ENCODE peak calls at places on chromosomes 12 and 14, in four cellular contexts. R is A549, T is HCT116, V is gastrocnemius medialis. I is an unnamed sample.

GRCh38 chr14:88669346-88669745 is 106.5 kb downstream of the ZC3H14 start:
- DNase-seq in R (no peak), T (no peak), V (no peak), I (no peak)

GRCh38 chr12:132597333-132598283 is 12.8 kb downstream of the LRCOL1 start:
- DNase-seq in T (peak; percentile 13), R (peak; percentile 74), V (no peak), I (no peak)

GRCh38 chr12:18677189-18677588 is 60.6 kb downstream of the PLCZ1 start:
- DNase-seq in T (no peak), R (no peak), V (no peak), I (no peak)

GRCh38 chr14:70721542-70721941 is 79.8 kb downstream of the TTC9 start:
- DNase-seq in T (no peak), V (no peak), R (no peak), I (no peak)

GRCh38 chr14:69034612-69035262 is 55.6 kb upstream of the ACTN1 start:
- DNase-seq in T (no peak), R (no peak), V (no peak), I (no peak)

GRCh38 chr12:57118711-57119271 is 7.6 kb upstream of the STAT6 start:
- DNase-seq in T (no peak), R (no peak), V (no peak), I (no peak)

GRCh38 chr14:93114068-93114710 is 1.5 kb downstream of the ITPK1 start:
- DNase-seq in R (no peak), T (no peak), V (no peak), I (no peak)

GRCh38 chr14:61461808-61462275 is 140.5 kb downstream of the PRKCH start:
- DNase-seq in T (peak; percentile 34), V (no peak), R (peak; percentile 72), I (no peak)

GRCh38 chr12:108151505-108152178 is 22.6 kb downstream of the WSCD2 start:
- DNase-seq in R (no peak), T (no peak), V (no peak), I (no peak)

GRCh38 chr14:33280646-33281045 is 342.0 kb downstream of the NPAS3 start:
- DNase-seq in R (no peak), V (no peak), T (no peak), I (no peak)

GRCh38 chr14:95265106-95266094 is 54.3 kb downstream of the CLMN start:
- DNase-seq in V (peak; percentile 12), R (peak; percentile 97), T (peak; percentile 98), I (peak; percentile 87)

GRCh38 chr12:3527181-3527580 is 36.2 kb downstream of the PRMT8 start:
- DNase-seq in R (peak; percentile 20), V (no peak), T (peak; percentile 47), I (no peak)

GRCh38 chr12:49644620-49644994 is 21.2 kb downstream of the PRPF40B start:
- DNase-seq in T (peak; percentile 21), R (peak; percentile 68), V (peak; percentile 52), I (peak; percentile 78)

GRCh38 chr12:111692575-111693210 is 6.8 kb downstream of the ACAD10 start:
- DNase-seq in V (no peak), T (no peak), R (peak; percentile 42), I (no peak)

GRCh38 chr14:55277972-55278740 is 6.9 kb downstream of the FBXO34 start:
- DNase-seq in R (no peak), T (no peak), V (no peak), I (no peak)

GRCh38 chr14:62002636-62003035 is 240.4 kb downstream of the SNAPC1 start:
- DNase-seq in T (no peak), R (no peak), V (no peak), I (no peak)

GRCh38 chr12:127629066-127629820 is 637.7 kb upstream of the TMEM132C start:
- DNase-seq in V (no peak), R (no peak), T (no peak), I (no peak)

GRCh38 chr14:79093542-79093941 is 923.4 kb downstream of the NRXN3 start:
- DNase-seq in V (no peak), R (no peak), T (no peak), I (no peak)

GRCh38 chr14:79090781-79091180 is 920.6 kb downstream of the NRXN3 start:
- DNase-seq in T (no peak), V (no peak), R (no peak), I (no peak)

GRCh38 chr14:79091381-79091963 is 921.3 kb downstream of the NRXN3 start:
- DNase-seq in V (no peak), R (no peak), T (no peak), I (no peak)
- TF ChIP-seq CTCF in V (no peak), R (no peak), T (no peak), I (no peak)

DNA sequence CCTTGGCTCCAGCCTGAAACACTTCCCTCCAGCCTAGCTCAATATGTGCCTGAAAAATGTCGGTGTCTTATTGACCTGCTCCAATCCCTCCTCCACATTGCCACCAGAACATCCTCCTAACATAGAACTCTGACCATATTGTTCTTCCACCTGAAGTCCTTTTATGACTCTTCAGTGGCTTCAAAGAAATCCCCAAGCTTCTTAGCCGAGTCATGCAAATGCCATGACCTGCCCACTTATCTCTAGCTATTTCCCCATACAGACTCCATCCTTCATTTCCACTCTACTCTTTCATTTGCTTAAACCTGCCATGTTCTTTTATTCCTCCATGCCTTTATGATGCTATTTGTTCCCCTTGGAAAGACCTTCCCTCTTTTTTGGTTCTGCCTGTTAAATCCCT is 568.6 kb downstream of the ETNK1 start:
- DNase-seq in V (no peak), R (no peak), T (no peak), I (no peak)
- H3K4me1 ChIP-seq in V (no peaks in the 10 kb centered on the region), R (no peaks in the 10 kb centered on the region), T (no peaks in the 10 kb centered on the region), I (no peaks in the 10 kb centered on the region)

DNA sequence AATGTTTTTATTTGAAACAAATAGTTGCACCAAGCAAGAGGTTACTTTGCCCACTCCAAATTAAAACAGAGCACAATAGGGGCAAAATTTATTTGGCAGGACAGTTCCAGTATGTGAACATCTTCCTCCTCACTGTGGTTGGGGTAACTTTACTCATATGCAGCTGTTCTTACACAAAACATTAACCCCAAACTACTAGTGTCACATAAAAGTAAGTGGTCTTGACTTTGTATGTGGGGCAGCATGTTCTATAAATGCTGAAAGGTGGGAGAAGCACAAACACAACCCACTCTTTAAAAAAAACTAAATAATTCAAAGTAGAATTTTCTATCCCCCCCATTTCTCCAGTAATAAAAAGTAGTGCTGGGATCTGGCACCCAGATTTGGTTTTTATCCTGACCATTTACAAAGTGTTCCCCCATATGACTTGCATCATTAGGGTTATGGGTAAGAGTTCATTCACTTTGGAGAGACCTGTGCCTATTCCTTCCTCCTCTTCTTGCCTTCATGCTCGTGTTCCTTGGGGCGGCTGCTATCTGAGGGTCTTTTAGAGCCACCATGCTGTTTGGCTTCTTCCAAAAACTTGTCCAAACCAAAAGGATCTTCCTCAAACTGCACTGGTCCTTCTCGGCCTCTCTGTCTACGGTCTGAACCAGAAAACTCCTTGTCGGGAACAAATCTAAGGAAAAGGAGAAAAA is 9.9 kb downstream of the SLIRP start:
- DNase-seq in R (no peak), T (no peak), V (no peak), I (no peak)
- TF ChIP-seq POLR2A in R (no peak), T (no peak), V (no peak), I (no peak)

GRCh38 chr14:96754845-96755184 is 42.4 kb upstream of the VRK1 start:
- DNase-seq in T (no peak), R (no peak), V (no peak), I (peak; percentile 45)
- TF ChIP-seq CTCF in T (no peak), R (no peak), V (no peak), I (no peak)

DNA sequence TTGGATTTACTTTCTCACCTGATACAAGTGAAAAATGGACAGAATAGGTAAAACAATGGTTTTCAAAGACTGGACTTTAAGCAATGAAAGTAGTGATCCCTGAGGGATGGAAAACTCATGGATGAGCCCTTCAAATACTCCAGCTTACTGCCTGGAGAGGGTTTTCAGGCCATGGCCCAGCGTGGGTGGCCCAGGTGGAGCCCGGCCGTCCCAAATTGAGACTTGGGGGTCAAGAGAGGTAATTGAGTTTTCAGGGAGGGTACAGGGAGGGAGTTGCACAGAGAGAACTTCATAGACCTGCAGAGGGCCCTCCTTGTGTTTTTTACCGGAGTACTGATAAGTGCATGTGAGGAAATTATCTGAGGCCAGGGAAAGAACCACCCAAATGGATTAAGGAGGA is 37.2 kb downstream of the RAN start:
- DNase-seq in T (no peak), R (no peak), V (no peak), I (no peak)
- H3K4me1 ChIP-seq in T (no peaks in the 10 kb centered on the region), R (no peaks in the 10 kb centered on the region), V (no peaks in the 10 kb centered on the region), I (no peaks in the 10 kb centered on the region)

GRCh38 chr12:112833272-112833671 is 41.7 kb downstream of the RPH3A start:
- DNase-seq in V (no peak), R (peak; percentile 89), T (no peak), I (no peak)
- TF ChIP-seq POLR2A in V (no peak), R (no peak), T (no peak), I (no peak)

GRCh38 chr12:121228919-121229650 is 19.2 kb downstream of the P2RX4 start:
- DNase-seq in T (no peak), V (no peak), R (no peak), I (no peak)

GRCh38 chr12:121233628-121234020 is 23.7 kb downstream of the P2RX4 start:
- DNase-seq in V (no peak), R (no peak), T (no peak), I (no peak)

GRCh38 chr12:121232163-121232562 is 22.2 kb downstream of the P2RX4 start:
- DNase-seq in R (no peak), T (no peak), V (no peak), I (no peak)

GRCh38 chr12:121230538-121230907 is 20.6 kb downstream of the P2RX4 start:
- DNase-seq in R (no peak), T (no peak), V (no peak), I (no peak)

GRCh38 chr12:121232977-121233627 is 23.2 kb downstream of the P2RX4 start:
- DNase-seq in T (no peak), R (no peak), V (no peak), I (no peak)
- TF ChIP-seq CTCF in T (no peak), R (no peak), V (no peak), I (no peak)

DNA sequence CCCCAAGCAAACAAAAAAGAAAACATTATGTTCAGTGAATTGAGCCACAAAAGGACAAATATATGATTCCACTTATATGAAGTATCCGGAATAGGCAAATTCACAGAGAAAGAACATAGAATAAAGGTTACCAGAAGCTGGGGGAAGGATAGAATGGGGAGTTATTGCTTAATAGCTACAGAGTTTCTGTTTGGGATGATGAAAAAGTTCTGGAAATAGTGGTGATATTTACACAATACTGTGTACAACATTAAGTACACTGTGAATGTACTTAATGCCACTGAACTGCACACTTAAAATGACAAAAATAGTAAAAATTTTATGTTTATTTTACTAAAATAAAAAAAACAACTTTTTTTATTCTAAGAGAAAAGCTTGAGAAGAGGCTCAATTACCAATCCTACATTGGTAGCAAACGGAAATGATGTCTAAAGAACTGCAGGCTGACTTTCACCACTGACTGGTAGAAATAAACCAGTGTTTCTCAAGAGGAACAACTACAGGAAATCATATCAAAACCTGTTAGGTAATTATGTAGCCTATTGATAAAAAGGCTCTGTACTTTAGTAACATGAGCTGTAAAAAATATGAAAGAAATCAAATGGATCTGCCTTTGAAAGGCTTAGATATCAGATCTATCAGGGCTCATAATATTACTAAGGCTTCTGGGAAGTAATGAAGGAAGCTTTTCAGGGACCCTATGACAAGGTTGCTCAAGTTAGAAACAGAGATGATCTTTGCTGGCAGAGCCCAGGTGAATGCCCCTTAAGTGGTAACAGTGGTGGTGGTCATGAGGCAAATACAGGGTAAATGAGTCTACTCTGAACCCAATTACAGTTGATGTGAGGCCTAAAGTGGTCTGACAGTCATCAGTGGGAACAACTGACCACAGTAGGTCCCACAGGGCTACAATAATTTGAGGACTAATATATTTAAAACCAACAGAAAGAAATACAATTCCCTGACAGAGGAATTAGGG is 41.3 kb downstream of the BAZ1A start:
- DNase-seq in T (no peak), V (no peak), R (no peak), I (no peak)
- H3K4me1 ChIP-seq in T (no peaks in the 10 kb centered on the region), V (peaks cover 4% of the 10 kb centered on the region), R (peaks cover 18% of the 10 kb centered on the region), I (no peaks in the 10 kb centered on the region)

I was measured in breast epithelium.